ENCODE peak calls at places on chromosome 11, in nine cellular contexts. F, V, Z, I, L, A, S, C and N are unnamed samples.
A peak's percentile ranks its signal among the peaks of the same experiment; 100 is the strongest.

GRCh38 chr11:8389034-8389996 is 125.6 kb upstream of the LMO1 start:
- DNase-seq in F (no peak), V (no peak), Z (no peak), I (no peak), L (no peak), A (no peak), S (peak; percentile 58), C (no peak), N (peak; percentile 77)

GRCh38 chr11:71096751-71097388 is 155.5 kb downstream of the SHANK2 start:
- DNase-seq in F (no peak), V (peak; percentile 20), Z (peak; percentile 38), I (no peak), L (no peak), A (no peak), S (no peak), C (no peak), N (no peak)

GRCh38 chr11:78549624-78550409 is 24.8 kb downstream of the NARS2 start:
- DNase-seq in F (no peak), V (no peak), Z (no peak), I (no peak), L (no peak), A (no peak), S (no peak), C (peak; percentile 65), N (no peak)

GRCh38 chr11:126839496-126839895 is 161.1 kb downstream of the KIRREL3 start:
- DNase-seq in F (no peak), V (no peak), Z (no peak), I (no peak), L (no peak), A (no peak), S (peak; percentile 22), C (no peak), N (no peak)

GRCh38 chr11:46279393-46280099 is 2.1 kb downstream of the CREB3L1 start:
- DNase-seq in F (no peak), V (peak; percentile 80), Z (peak; percentile 81), I (no peak), L (peak; percentile 74), A (no peak), S (peak; percentile 77), C (no peak), N (peak; percentile 30)

GRCh38 chr11:1733716-1734351 is 16.6 kb downstream of the IFITM10 start:
- DNase-seq in F (no peak), V (no peak), Z (no peak), I (no peak), L (no peak), A (no peak), S (no peak), C (no peak), N (no peak)

GRCh38 chr11:87453531-87454089 is 415.9 kb downstream of the TMEM135 start:
- DNase-seq in F (no peak), V (no peak), Z (no peak), I (no peak), L (no peak), A (no peak), S (no peak), C (no peak), N (no peak)

GRCh38 chr11:102154806-102155205 is 44.6 kb downstream of the YAP1 start:
- DNase-seq in F (no peak), V (no peak), Z (no peak), I (no peak), L (no peak), A (no peak), S (no peak), C (no peak), N (no peak)

GRCh38 chr11:103110406-103110805 is 1.2 kb downstream of the DYNC2H1 start:
- DNase-seq in F (no peak), V (peak; percentile 56), Z (no peak), I (peak; percentile 12), L (no peak), A (no peak), S (no peak), C (no peak), N (no peak)

GRCh38 chr11:79396674-79397073 is 44.2 kb downstream of the TENM4 start:
- DNase-seq in F (no peak), V (peak; percentile 23), Z (no peak), I (no peak), L (no peak), A (no peak), S (no peak), C (no peak), N (no peak)

GRCh38 chr11:2917842-2918490 is 11.3 kb downstream of the PHLDA2 start:
- DNase-seq in F (no peak), V (no peak), Z (no peak), I (no peak), L (no peak), A (no peak), S (no peak), C (no peak), N (no peak)

GRCh38 chr11:22169833-22170232 is 23.1 kb upstream of the ANO5 start:
- DNase-seq in F (no peak), V (peak; percentile 0), Z (no peak), I (peak; percentile 13), L (no peak), A (no peak), S (no peak), C (no peak), N (no peak)

GRCh38 chr11:65425105-65425970 is 2.7 kb downstream of the NEAT1 start:
- DNase-seq in F (peak; percentile 48), V (peak; percentile 78), Z (peak; percentile 21), I (peak; percentile 87), L (peak; percentile 73), A (no peak), S (peak; percentile 42), C (peak; percentile 94), N (peak; percentile 38)
- H3K4me1 ChIP-seq in F (peaks cover 45% of the 10 kb centered on the region), V (peaks cover 2% of the 10 kb centered on the region), Z (peaks cover 54% of the 10 kb centered on the region), I (peaks cover 18% of the 10 kb centered on the region), L (no peaks in the 10 kb centered on the region), A (peaks cover 7% of the 10 kb centered on the region), S (peaks cover 36% of the 10 kb centered on the region), C (peaks cover 37% of the 10 kb centered on the region), N (peaks cover 16% of the 10 kb centered on the region)

GRCh38 chr11:120182357-120182756 is 28.5 kb upstream of the OAF start:
- DNase-seq in F (no peak), V (no peak), Z (peak; percentile 33), I (no peak), L (peak; percentile 17), A (peak; percentile 20), S (peak; percentile 2), C (no peak), N (no peak)
- H3K4me1 ChIP-seq in F (peaks cover 14% of the 10 kb centered on the region), V (peaks cover 17% of the 10 kb centered on the region), Z (peaks cover 67% of the 10 kb centered on the region), I (no peaks in the 10 kb centered on the region), L (peaks cover 15% of the 10 kb centered on the region), A (peaks cover 2% of the 10 kb centered on the region), S (peaks cover 26% of the 10 kb centered on the region), C (no peaks in the 10 kb centered on the region), N (peaks cover 34% of the 10 kb centered on the region)

GRCh38 chr11:61700720-61701119 is 20.5 kb downstream of the DAGLA start:
- DNase-seq in F (no peak), V (no peak), Z (no peak), I (no peak), L (no peak), A (no peak), S (no peak), C (no peak), N (no peak)

GRCh38 chr11:61702701-61703312 is 22.6 kb downstream of the DAGLA start:
- DNase-seq in F (no peak), V (no peak), Z (no peak), I (no peak), L (no peak), A (no peak), S (no peak), C (no peak), N (no peak)

GRCh38 chr11:61699737-61700160 is 19.6 kb downstream of the DAGLA start:
- DNase-seq in F (no peak), V (no peak), Z (peak; percentile 79), I (no peak), L (peak; percentile 81), A (no peak), S (peak; percentile 55), C (no peak), N (peak; percentile 35)

GRCh38 chr11:61700221-61700620 is 20.0 kb downstream of the DAGLA start:
- DNase-seq in F (peak; percentile 71), V (peak; percentile 51), Z (no peak), I (peak; percentile 88), L (peak; percentile 91), A (peak; percentile 72), S (peak; percentile 38), C (peak; percentile 56), N (no peak)

GRCh38 chr11:61701298-61701993 is 21.3 kb downstream of the DAGLA start:
- DNase-seq in F (no peak), V (peak; percentile 16), Z (no peak), I (peak; percentile 66), L (no peak), A (no peak), S (peak; percentile 25), C (peak; percentile 82), N (no peak)
- H3K4me1 ChIP-seq in F (peaks cover 64% of the 10 kb centered on the region), V (peaks cover 5% of the 10 kb centered on the region), Z (peaks cover 54% of the 10 kb centered on the region), I (peaks cover 55% of the 10 kb centered on the region), L (peaks cover 48% of the 10 kb centered on the region), A (peaks cover 17% of the 10 kb centered on the region), S (peaks cover 47% of the 10 kb centered on the region), C (peaks cover 3% of the 10 kb centered on the region), N (peaks cover 7% of the 10 kb centered on the region)

GRCh38 chr11:64624869-64625481 is 34.0 kb downstream of the SLC22A12 start:
- DNase-seq in F (no peak), V (no peak), Z (no peak), I (no peak), L (no peak), A (no peak), S (no peak), C (no peak), N (no peak)
- H3K4me1 ChIP-seq in F (peaks cover 10% of the 10 kb centered on the region), V (no peaks in the 10 kb centered on the region), Z (peaks cover 7% of the 10 kb centered on the region), I (no peaks in the 10 kb centered on the region), L (no peaks in the 10 kb centered on the region), A (peaks cover under 1% of the 10 kb centered on the region), S (peaks cover 38% of the 10 kb centered on the region), C (no peaks in the 10 kb centered on the region), N (peaks cover 33% of the 10 kb centered on the region)

GRCh38 chr11:108984021-108984420 is 319.2 kb downstream of the DDX10 start:
- DNase-seq in F (no peak), V (no peak), Z (no peak), I (no peak), L (no peak), A (no peak), S (no peak), C (no peak), N (no peak)
- H3K4me1 ChIP-seq in F (no peaks in the 10 kb centered on the region), V (peaks cover 5% of the 10 kb centered on the region), Z (peaks cover 17% of the 10 kb centered on the region), I (no peaks in the 10 kb centered on the region), L (no peaks in the 10 kb centered on the region), A (no peaks in the 10 kb centered on the region), S (peaks cover 6% of the 10 kb centered on the region), C (no peaks in the 10 kb centered on the region), N (no peaks in the 10 kb centered on the region)

DNA sequence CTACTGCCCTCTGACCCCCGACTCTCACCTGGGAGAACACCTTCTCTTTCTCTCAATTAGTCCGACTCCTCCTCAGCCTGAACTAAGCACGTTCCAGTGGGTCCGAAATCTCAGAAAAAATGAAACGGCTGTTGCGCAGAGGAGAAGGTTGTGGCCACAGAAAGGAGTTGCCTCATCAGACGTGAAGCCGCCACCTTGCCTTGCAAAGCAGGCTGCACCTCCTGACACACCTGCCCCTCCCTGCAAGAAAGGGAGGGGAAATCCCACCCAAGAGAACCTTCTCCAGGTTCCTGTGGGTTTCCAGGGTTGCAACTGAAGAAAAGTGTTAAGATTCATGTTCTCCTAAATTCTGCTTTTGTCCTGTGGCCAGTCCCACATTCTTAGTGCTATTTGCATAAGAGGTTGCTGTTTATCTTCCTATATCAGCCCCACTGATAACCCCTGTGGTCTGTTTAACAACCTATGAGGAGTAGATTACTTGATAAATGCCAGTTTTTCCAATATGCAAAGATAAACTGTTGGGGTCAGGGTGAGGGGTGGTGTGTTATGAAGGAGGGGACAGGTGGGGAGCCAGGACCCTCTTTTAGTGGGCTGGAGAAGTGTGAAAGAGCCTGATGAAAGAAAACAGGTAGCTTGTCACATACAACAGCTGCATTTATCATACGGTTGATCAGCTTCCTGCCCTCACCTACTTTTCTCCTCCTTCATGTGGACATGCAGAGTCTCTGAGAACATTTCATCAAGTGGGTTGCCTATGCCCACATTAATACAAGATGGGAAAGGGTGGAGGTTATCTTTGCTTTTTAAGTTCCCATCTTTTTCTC is 18.2 kb downstream of the ZBTB16 start:
- DNase-seq in F (no peak), V (no peak), Z (no peak), I (no peak), L (no peak), A (no peak), S (no peak), C (peak; percentile 88), N (no peak)
- H3K4me1 ChIP-seq in F (peaks cover 100% of the 10 kb centered on the region), V (no peaks in the 10 kb centered on the region), Z (peaks cover 100% of the 10 kb centered on the region), I (peaks cover 3% of the 10 kb centered on the region), L (peaks cover 13% of the 10 kb centered on the region), A (peaks cover 56% of the 10 kb centered on the region), S (peaks cover 38% of the 10 kb centered on the region), C (peaks cover 22% of the 10 kb centered on the region), N (peaks cover 99% of the 10 kb centered on the region)